ENCODE peak calls at places on chromosomes 5 and 9, in nine cellular contexts. C is activated CD8-positive, alpha-beta T cell treated with anti-CD3 and anti-CD28 coated beads for 36 hours; K is WTC11; L is foreskin fibroblast; R is activated B cell treated with CpG ODN at 0.5 μM for 24 hours; I is Calu3; P is B cell; Y is tibial nerve; N is CD4-positive, alpha-beta T cell. B is an unnamed sample.

GRCh38 chr9:126337690-126338426 is 11.2 kb downstream of the MVB12B start:
- DNase-seq in C (no peak), K (no peak), L (no peak), R (no peak), I (no peak), P (no peak), Y (no peak), N (no peak), B (no peak)

GRCh38 chr9:97980918-97981827 is 2.0 kb upstream of the ANP32B start:
- DNase-seq in C (peak; percentile 16), K (no peak), L (no peak), R (no peak), I (no peak), P (no peak), Y (no peak), N (no peak), B (no peak)

GRCh38 chr5:114789773-114790402 is 379.8 kb downstream of the TRIM36 start:
- DNase-seq in C (no peak), K (no peak), L (no peak), R (no peak), I (no peak), P (no peak), Y (no peak), N (no peak), B (no peak)

GRCh38 chr5:131272365-131273123 is 8.7 kb downstream of the CDC42SE2 start:
- DNase-seq in C (no peak), K (no peak), L (no peak), R (no peak), I (no peak), P (no peak), Y (no peak), N (no peak), B (no peak)

GRCh38 chr5:36013182-36013581 is 22.0 kb upstream of the UGT3A1 start:
- DNase-seq in C (no peak), K (no peak), L (no peak), R (no peak), I (no peak), P (no peak), Y (no peak), N (no peak), B (no peak)

GRCh38 chr5:65292196-65292595 is 189.5 kb downstream of the ADAMTS6 start:
- DNase-seq in C (no peak), K (no peak), L (no peak), R (no peak), I (no peak), P (no peak), Y (no peak), N (no peak), B (no peak)

GRCh38 chr5:157976429-157976828 is 117.5 kb upstream of the CLINT1 start:
- DNase-seq in C (no peak), K (no peak), L (no peak), R (no peak), I (no peak), P (no peak), Y (no peak), N (no peak), B (no peak)

GRCh38 chr5:172114875-172115422 is 73.1 kb downstream of the STK10 start:
- DNase-seq in C (peak; percentile 98), K (no peak), L (no peak), R (peak; percentile 67), I (no peak), P (peak; percentile 78), Y (no peak), N (peak; percentile 36), B (no peak)

GRCh38 chr5:59725393-59725768 is 168.1 kb downstream of the PDE4D start:
- DNase-seq in C (no peak), K (no peak), L (peak; percentile 45), R (no peak), I (no peak), P (no peak), Y (no peak), N (no peak), B (no peak)

GRCh38 chr9:35812025-35812602 is at the start of gene SPAG8:
- DNase-seq in C (peak; percentile 97), K (peak; percentile 93), L (peak; percentile 95), R (peak; percentile 78), I (peak; percentile 82), P (peak; percentile 89), Y (peak; percentile 85), N (peak; percentile 92), B (peak; percentile 55)

GRCh38 chr9:35813434-35814105 is 1.3 kb downstream of the HINT2 start:
- DNase-seq in C (no peak), K (peak; percentile 41), L (no peak), R (no peak), I (peak; percentile 24), P (no peak), Y (no peak), N (no peak), B (no peak)

GRCh38 chr9:35816708-35817107 is 1.9 kb upstream of the HINT2 start:
- DNase-seq in C (no peak), K (peak; percentile 39), L (no peak), R (no peak), I (no peak), P (no peak), Y (no peak), N (no peak), B (no peak)

GRCh38 chr9:35814841-35815543 is at the start of gene HINT2:
- DNase-seq in C (peak; percentile 100), K (peak; percentile 99), L (peak; percentile 97), R (peak; percentile 90), I (peak; percentile 95), P (peak; percentile 94), Y (peak; percentile 93), N (peak; percentile 93), B (peak; percentile 94)

GRCh38 chr9:35814106-35814840 is 569 bp downstream of the HINT2 start:
- DNase-seq in C (peak; percentile 68), K (peak; percentile 79), L (peak; percentile 62), R (no peak), I (peak; percentile 63), P (no peak), Y (peak; percentile 56), N (no peak), B (no peak)
- TF ChIP-seq CTCF in C (no peak), K (no peak), L (peak; percentile 25), R (no peak), I (peak; percentile 23), P (no peak), Y (peak; percentile 11), N (no peak), B (no peak)

GRCh38 chr5:140795259-140795641 is 598 bp downstream of the PCDHA2 start:
- DNase-seq in C (no peak), K (no peak), L (no peak), R (no peak), I (no peak), P (no peak), Y (no peak), N (no peak), B (no peak)

GRCh38 chr5:140801494-140801841 is 611 bp downstream of the PCDHA3 start:
- DNase-seq in C (no peak), K (no peak), L (no peak), R (no peak), I (no peak), P (no peak), Y (no peak), N (no peak), B (no peak)

GRCh38 chr5:140796718-140797095 is 2.1 kb downstream of the PCDHA2 start:
- DNase-seq in C (no peak), K (no peak), L (no peak), R (no peak), I (no peak), P (no peak), Y (no peak), N (no peak), B (no peak)

GRCh38 chr5:140802781-140803271 is 2.0 kb downstream of the PCDHA3 start:
- DNase-seq in C (no peak), K (no peak), L (no peak), R (no peak), I (no peak), P (no peak), Y (no peak), N (no peak), B (no peak)

DNA sequence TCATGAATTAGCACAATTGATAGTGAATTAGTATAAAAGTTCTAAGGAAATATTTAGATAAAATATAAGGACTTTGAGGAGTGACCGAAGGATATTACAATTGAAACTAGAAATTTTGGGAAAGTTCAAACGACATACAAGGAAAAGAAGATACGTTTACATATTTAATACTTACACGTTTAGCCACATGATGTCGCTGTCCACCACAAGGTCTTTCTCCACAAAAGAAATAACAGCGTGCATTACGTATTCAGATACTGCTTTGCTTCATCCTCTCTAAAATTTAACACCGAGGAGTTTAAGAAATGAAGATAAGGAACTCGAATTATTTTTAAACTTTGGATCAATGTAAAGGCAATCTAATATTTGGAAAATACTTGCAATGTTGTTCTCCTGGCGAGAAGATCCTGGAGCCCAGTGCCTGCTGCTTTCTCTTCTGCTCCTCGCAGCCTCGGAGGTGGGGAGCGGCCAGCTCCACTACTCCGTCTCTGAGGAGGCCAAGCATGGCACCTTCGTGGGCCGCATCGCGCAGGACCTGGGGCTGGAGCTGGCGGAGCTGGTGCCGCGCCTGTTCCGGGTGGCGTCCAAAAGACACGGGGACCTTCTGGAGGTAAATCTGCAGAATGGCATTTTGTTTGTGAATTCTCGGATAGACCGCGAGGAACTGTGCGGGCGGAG is at the start of gene PCDHA3:
- DNase-seq in C (peak; percentile 9), K (no peak), L (no peak), R (no peak), I (no peak), P (no peak), Y (no peak), N (no peak), B (no peak)
- TF ChIP-seq CTCF in C (no peak), K (no peak), L (no peak), R (no peak), I (no peak), P (no peak), Y (peak; percentile 11), N (no peak), B (no peak)

GRCh38 chr5:68873198-68873597 is 220.6 kb upstream of the SLC30A5 start:
- DNase-seq in C (no peak), K (no peak), L (no peak), R (no peak), I (no peak), P (no peak), Y (no peak), N (no peak), B (no peak)
- TF ChIP-seq CTCF in C (no peak), K (no peak), L (no peak), R (no peak), I (no peak), P (no peak), Y (no peak), N (no peak), B (no peak)

GRCh38 chr5:111232311-111233049 is 8.3 kb downstream of the CAMK4 start:
- DNase-seq in C (peak; percentile 51), K (no peak), L (no peak), R (no peak), I (no peak), P (no peak), Y (no peak), N (no peak), B (no peak)

GRCh38 chr5:111229126-111229525 is 4.9 kb downstream of the CAMK4 start:
- DNase-seq in C (peak; percentile 43), K (no peak), L (no peak), R (no peak), I (no peak), P (no peak), Y (no peak), N (no peak), B (no peak)

GRCh38 chr5:111227805-111228204 is 3.6 kb downstream of the CAMK4 start:
- DNase-seq in C (peak; percentile 53), K (no peak), L (no peak), R (no peak), I (peak; percentile 17), P (no peak), Y (no peak), N (peak; percentile 33), B (no peak)

GRCh38 chr5:111231053-111231586 is 6.9 kb downstream of the CAMK4 start:
- DNase-seq in C (no peak), K (no peak), L (no peak), R (no peak), I (no peak), P (no peak), Y (no peak), N (no peak), B (no peak)

GRCh38 chr5:111229871-111230812 is 6.0 kb downstream of the CAMK4 start:
- DNase-seq in C (peak; percentile 47), K (no peak), L (no peak), R (no peak), I (no peak), P (no peak), Y (no peak), N (no peak), B (no peak)
- TF ChIP-seq CTCF in C (no peak), K (no peak), L (no peak), R (no peak), I (no peak), P (no peak), Y (no peak), N (no peak), B (no peak)